ENCODE peak calls at places on chromosomes 5 and 9, in five cellular contexts. S is K562, P is H1, G is HepG2, V is GM12878. Z is an unnamed sample.

GRCh38 chr9:34380511-34381315 is 4.0 kb upstream of the MYORG start:
- DNase-seq in S (peak; percentile 83), V (no peak), G (peak; percentile 66), P (peak; percentile 88), Z (peak; percentile 89)

GRCh38 chr9:12764150-12764549 is 10.7 kb upstream of the LURAP1L start:
- DNase-seq in P (no peak), S (no peak), G (no peak), V (no peak), Z (no peak)

GRCh38 chr5:143921525-143922311 is 109.8 kb downstream of the HMHB1 start:
- DNase-seq in S (no peak), G (no peak), V (no peak), P (no peak), Z (no peak)

GRCh38 chr9:37119907-37120839 is at the start of gene ZCCHC7:
- DNase-seq in V (peak; percentile 89), G (peak; percentile 87), S (peak; percentile 98), P (peak; percentile 97), Z (peak; percentile 89)

GRCh38 chr5:115389074-115389798 is 92.8 kb upstream of the CCDC112 start:
- DNase-seq in P (no peak), S (no peak), V (no peak), G (no peak), Z (no peak)

GRCh38 chr9:132840980-132841379 is 37.1 kb downstream of the AK8 start:
- DNase-seq in G (no peak), S (no peak), P (no peak), V (no peak), Z (no peak)

GRCh38 chr9:92242115-92242778 is 51.2 kb downstream of the IARS1 start:
- DNase-seq in P (no peak), V (no peak), S (peak; percentile 9), G (no peak), Z (no peak)

GRCh38 chr9:116998305-116998704 is 311.2 kb downstream of the TRIM32 start:
- DNase-seq in V (no peak), S (peak; percentile 1), P (no peak), G (no peak), Z (no peak)

GRCh38 chr9:137717776-137718327 is 99.0 kb downstream of the EHMT1 start:
- DNase-seq in V (no peak), G (no peak), S (no peak), P (no peak), Z (no peak)

GRCh38 chr5:122286547-122286946 is 25.5 kb upstream of the SNCAIP start:
- DNase-seq in S (no peak), P (no peak), G (no peak), V (no peak), Z (no peak)

GRCh38 chr5:155343468-155343867 is 329.9 kb downstream of the KIF4B start:
- DNase-seq in G (no peak), P (no peak), V (no peak), S (no peak), Z (no peak)

GRCh38 chr5:169164481-169164925 is 136.4 kb downstream of the SLIT3 start:
- DNase-seq in S (no peak), V (no peak), G (no peak), P (no peak), Z (no peak)

DNA sequence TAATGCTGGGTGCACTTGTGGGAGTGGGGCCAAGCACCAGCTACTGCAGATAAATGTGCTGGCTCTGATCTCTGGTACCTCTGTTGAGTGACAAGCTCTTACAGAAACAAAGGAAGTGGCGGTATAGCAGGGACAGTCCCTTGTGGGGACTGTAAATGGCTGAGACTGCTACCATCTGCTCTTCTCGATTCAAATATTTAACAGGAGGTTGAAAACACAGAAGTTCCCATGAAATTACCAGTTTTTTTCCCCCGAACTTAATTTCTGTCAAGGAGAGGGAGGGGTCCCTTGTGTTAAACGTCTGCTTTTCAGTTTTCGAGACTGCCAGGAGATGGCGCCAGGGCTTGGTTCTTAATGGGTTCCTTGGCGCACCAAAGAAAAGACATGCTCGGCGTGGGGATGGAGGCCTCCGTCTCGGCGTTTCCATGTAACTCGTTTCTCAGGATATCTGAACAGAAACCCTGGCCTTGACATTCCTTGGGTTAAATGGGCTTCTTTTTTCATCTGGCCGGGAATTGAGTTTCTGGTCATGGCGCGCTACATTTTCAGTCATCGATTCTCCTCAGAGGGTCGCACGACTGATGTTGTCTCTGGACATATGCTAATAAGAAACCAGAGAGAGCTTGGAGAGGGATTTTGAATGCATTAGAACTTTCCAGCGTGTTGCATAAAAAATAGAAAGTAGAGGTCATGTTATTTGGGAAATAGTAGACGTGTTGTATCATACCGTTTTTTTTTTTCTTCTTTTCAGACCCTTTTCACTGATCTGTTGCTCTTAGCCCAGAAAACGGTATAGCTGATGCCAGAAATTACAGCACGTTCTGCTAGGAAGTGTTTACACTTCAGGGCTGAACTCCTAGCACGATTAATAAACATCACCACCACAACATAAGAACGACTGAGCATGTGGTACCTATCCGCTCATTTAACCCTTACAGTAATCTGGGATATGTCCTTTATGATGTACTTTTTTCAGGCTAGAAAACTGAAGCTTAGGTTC is 64.0 kb downstream of the CARTPT start:
- DNase-seq in G (peak; percentile 32), S (peak; percentile 75), P (peak; percentile 89), V (peak; percentile 60), Z (no peak)
- TF ChIP-seq POLR2A in G (no peak), S (no peak), P (no peak), V (no peak), Z (no peak)

GRCh38 chr5:72141440-72142271 is 34.4 kb downstream of the MAP1B start:
- DNase-seq in V (no peak), P (no peak), S (no peak), G (no peak), Z (no peak)

GRCh38 chr5:72137826-72138409 is 30.6 kb downstream of the MAP1B start:
- DNase-seq in G (peak; percentile 7), S (no peak), V (no peak), P (no peak), Z (no peak)

GRCh38 chr5:72138943-72139467 is 31.7 kb downstream of the MAP1B start:
- DNase-seq in S (peak; percentile 44), V (peak; percentile 15), P (no peak), G (no peak), Z (no peak)

GRCh38 chr5:72144762-72145161 is 37.5 kb downstream of the MAP1B start:
- DNase-seq in G (no peak), V (no peak), P (no peak), S (no peak), Z (no peak)

DNA sequence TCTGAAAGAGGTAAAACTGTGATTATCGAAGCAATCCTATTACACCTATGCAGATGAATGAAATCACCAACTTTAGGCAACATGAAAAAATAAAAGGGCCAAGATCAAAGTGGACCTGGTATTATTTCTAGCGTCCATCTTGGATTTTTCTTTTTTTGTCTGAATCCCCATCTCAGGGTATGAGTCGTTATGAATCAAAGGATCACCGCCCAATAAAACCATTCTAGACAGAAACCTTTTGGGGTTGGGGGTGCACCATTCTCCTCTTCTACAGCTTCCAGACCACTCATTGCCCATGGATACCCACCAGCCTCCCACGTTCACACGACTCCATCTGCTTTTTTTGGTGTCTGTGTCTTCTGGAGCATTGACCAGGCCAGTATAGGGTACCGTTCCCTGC is 33.4 kb downstream of the MAP1B start:
- DNase-seq in G (no peak), V (no peak), S (no peak), P (no peak), Z (no peak)
- TF ChIP-seq TAF1 in G (no peak), V (no peak), S (no peak), P (no peak), Z (no peak)

GRCh38 chr5:56330806-56331205 is 97.7 kb upstream of the ANKRD55 start:
- DNase-seq in S (no peak), V (no peak), P (no peak), G (no peak), Z (no peak)

GRCh38 chr5:56339732-56340131 is 106.6 kb upstream of the ANKRD55 start:
- DNase-seq in G (no peak), S (no peak), V (no peak), P (no peak), Z (no peak)

GRCh38 chr5:56330167-56330566 is 97.0 kb upstream of the ANKRD55 start:
- DNase-seq in S (no peak), G (no peak), V (no peak), P (no peak), Z (no peak)

GRCh38 chr5:56337715-56338319 is 104.7 kb upstream of the ANKRD55 start:
- DNase-seq in S (no peak), V (no peak), P (no peak), G (no peak), Z (no peak)

GRCh38 chr5:56335212-56335611 is 102.1 kb upstream of the ANKRD55 start:
- DNase-seq in V (no peak), S (no peak), G (no peak), P (no peak), Z (no peak)
- TF ChIP-seq POLR2A in V (no peak), S (no peak), G (no peak), P (no peak), Z (no peak)

GRCh38 chr9:100601216-100601615 is 23.3 kb downstream of the CAVIN4 start:
- DNase-seq in P (peak; percentile 73), V (no peak), G (peak; percentile 69), S (peak; percentile 69), Z (no peak)
- TF ChIP-seq TAF1 in P (no peak), V (no peak), G (no peak), S (no peak), Z (no peak)

GRCh38 chr5:132830436-132831094 is at the start of gene SHROOM1:
- DNase-seq in P (peak; percentile 83), V (no peak), S (peak; percentile 91), G (peak; percentile 66), Z (peak; percentile 73)
- TF ChIP-seq POLR2A in P (no peak), V (no peak), S (peak; percentile 85), G (no peak), Z (no peak)

Z was measured in GM12891.